ENCODE peak calls at places on chromosome 19, in seven cellular contexts. V is mucosa of descending colon, O is OCI-LY7, X is left ventricle myocardium inferior, I is cardiac fibroblast, Z is endodermal cell, B is SK-N-SH. U is an unnamed sample.

GRCh38 chr19:10074153-10074552 is 12.0 kb upstream of the SHFL start:
- DNase-seq in V (no peak), O (peak), X (no peak), I (peak), Z (no peak), B (no peak), U (peak)

GRCh38 chr19:28546148-28546685 is 666.7 kb downstream of the UQCRFS1 start:
- DNase-seq in V (no peak), O (no peak), X (no peak), I (no peak), Z (no peak), B (no peak), U (no peak)

GRCh38 chr19:56765107-56765506 is 75.4 kb downstream of the PEG3 start:
- DNase-seq in V (no peak), O (no peak), X (peak), I (peak), Z (no peak), B (peak), U (peak)

GRCh38 chr19:33403221-33403972 is 29.9 kb downstream of the CEBPG start:
- DNase-seq in V (peak), O (no peak), X (no peak), I (no peak), Z (no peak), B (peak), U (peak)

GRCh38 chr19:31342926-31343325 is 6.3 kb downstream of the TSHZ3 start:
- DNase-seq in V (no peak), O (no peak), X (no peak), I (no peak), Z (no peak), B (no peak), U (no peak)

GRCh38 chr19:31698352-31698751 is 349.1 kb upstream of the TSHZ3 start:
- DNase-seq in V (no peak), O (no peak), X (no peak), I (no peak), Z (no peak), B (no peak), U (no peak)

GRCh38 chr19:23799321-23799720 is 40.6 kb upstream of the ZNF681 start:
- DNase-seq in V (no peak), O (peak), X (no peak), I (no peak), Z (no peak), B (no peak), U (no peak)

GRCh38 chr19:58385313-58386165 is 1.5 kb upstream of the RPS5 start:
- DNase-seq in V (no peak), O (no peak), X (no peak), I (no peak), Z (peak), B (no peak), U (no peak)

GRCh38 chr19:47538812-47539211 is 23.9 kb upstream of the NAPA start:
- DNase-seq in V (no peak), O (no peak), X (no peak), I (no peak), Z (no peak), B (no peak), U (no peak)

GRCh38 chr19:35585844-35586243 is at the start of gene PMIS2:
- DNase-seq in V (no peak), O (peak), X (no peak), I (peak), Z (peak), B (peak), U (peak)

GRCh38 chr19:9474975-9475374 is 23.4 kb downstream of the ZNF560 start:
- DNase-seq in V (no peak), O (no peak), X (no peak), I (peak), Z (no peak), B (no peak), U (no peak)

GRCh38 chr19:5107432-5108122 is 138.7 kb downstream of the KDM4B start:
- DNase-seq in V (no peak), O (no peak), X (peak), I (no peak), Z (no peak), B (peak), U (no peak)

GRCh38 chr19:12638611-12639182 is 27.8 kb downstream of the MAN2B1 start:
- DNase-seq in V (no peak), O (no peak), X (no peak), I (no peak), Z (no peak), B (no peak), U (no peak)

GRCh38 chr19:32896516-32897214 is 27.1 kb upstream of the SLC7A9 start:
- DNase-seq in V (no peak), O (no peak), X (no peak), I (no peak), Z (no peak), B (no peak), U (no peak)

DNA sequence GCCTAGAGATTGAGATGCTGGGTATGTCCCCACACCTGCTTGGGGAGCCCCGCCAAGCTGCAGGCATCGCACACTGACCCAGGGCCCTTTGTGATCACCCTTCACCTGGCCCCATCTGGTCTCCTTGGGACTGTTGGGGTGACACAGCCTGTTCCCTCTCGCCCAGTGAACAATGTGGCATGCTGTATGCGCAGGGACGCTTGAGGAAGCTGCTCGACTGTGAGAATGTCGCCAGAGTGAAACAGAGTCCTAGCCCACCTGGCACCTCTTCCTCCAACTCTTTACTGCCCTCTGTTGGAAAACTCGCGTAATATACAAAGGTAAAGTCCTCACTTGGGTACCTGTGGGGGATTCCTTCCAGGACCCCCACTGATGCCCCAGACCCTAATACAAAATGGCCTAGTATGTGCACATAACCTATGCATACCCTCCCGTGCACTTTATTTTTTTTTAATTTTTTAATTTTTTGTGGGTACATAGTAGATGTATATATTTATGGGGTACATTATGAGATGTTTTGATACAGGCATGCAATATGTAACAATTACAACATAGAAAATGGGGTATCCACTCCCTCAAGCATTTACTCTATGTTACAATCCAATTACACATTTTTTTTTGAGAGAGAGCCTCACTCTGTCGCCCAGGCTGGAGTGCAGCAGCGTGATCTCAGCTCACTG is 9.0 kb downstream of the BLOC1S3 start:
- DNase-seq in V (no peak), O (peak), X (no peak), I (no peak), Z (peak), B (peak), U (no peak)
- TF ChIP-seq CTCF in V (no peak), O (peak), X (peak), I (peak), Z (peak), B (peak), U (peak)

GRCh38 chr19:15439078-15439799 is 10.5 kb downstream of the WIZ start:
- DNase-seq in V (no peak), O (no peak), X (no peak), I (no peak), Z (no peak), B (no peak), U (no peak)

GRCh38 chr19:15438124-15438496 is 11.6 kb downstream of the WIZ start:
- DNase-seq in V (no peak), O (no peak), X (no peak), I (no peak), Z (no peak), B (no peak), U (no peak)

GRCh38 chr19:15438577-15438976 is 11.2 kb downstream of the WIZ start:
- DNase-seq in V (no peak), O (no peak), X (no peak), I (no peak), Z (no peak), B (no peak), U (no peak)

GRCh38 chr19:15441317-15441716 is 8.4 kb downstream of the WIZ start:
- DNase-seq in V (no peak), O (no peak), X (no peak), I (no peak), Z (no peak), B (no peak), U (no peak)

GRCh38 chr19:15439821-15440641 is 9.7 kb downstream of the WIZ start:
- DNase-seq in V (no peak), O (no peak), X (no peak), I (no peak), Z (no peak), B (no peak), U (no peak)
- TF ChIP-seq CTCF in V (no peak), O (no peak), X (no peak), I (no peak), Z (no peak), B (no peak), U (no peak)

GRCh38 chr19:798415-799075 is 1.3 kb downstream of the PTBP1 start:
- DNase-seq in V (peak), O (peak), X (no peak), I (no peak), Z (peak), B (no peak), U (no peak)

GRCh38 chr19:797528-798414 is 519 bp downstream of the PTBP1 start:
- DNase-seq in V (peak), O (peak), X (peak), I (peak), Z (peak), B (peak), U (peak)

GRCh38 chr19:801030-801860 is 4.0 kb downstream of the PTBP1 start:
- DNase-seq in V (peak), O (no peak), X (peak), I (peak), Z (peak), B (peak), U (peak)

GRCh38 chr19:800360-801029 is 3.2 kb downstream of the PTBP1 start:
- DNase-seq in V (peak), O (no peak), X (no peak), I (peak), Z (peak), B (peak), U (peak)

GRCh38 chr19:799076-799881 is 2.0 kb downstream of the PTBP1 start:
- DNase-seq in V (no peak), O (peak), X (no peak), I (peak), Z (peak), B (peak), U (peak)
- TF ChIP-seq CTCF in V (no peak), O (peak), X (no peak), I (peak), Z (peak), B (peak), U (peak)

GRCh38 chr19:53868892-53869804 is 1.5 kb downstream of the MYADM start:
- DNase-seq in V (peak), O (peak), X (peak), I (peak), Z (peak), B (peak), U (peak)
- TF ChIP-seq CTCF in V (peak), O (no peak), X (peak), I (peak), Z (peak), B (peak), U (peak)

DNA sequence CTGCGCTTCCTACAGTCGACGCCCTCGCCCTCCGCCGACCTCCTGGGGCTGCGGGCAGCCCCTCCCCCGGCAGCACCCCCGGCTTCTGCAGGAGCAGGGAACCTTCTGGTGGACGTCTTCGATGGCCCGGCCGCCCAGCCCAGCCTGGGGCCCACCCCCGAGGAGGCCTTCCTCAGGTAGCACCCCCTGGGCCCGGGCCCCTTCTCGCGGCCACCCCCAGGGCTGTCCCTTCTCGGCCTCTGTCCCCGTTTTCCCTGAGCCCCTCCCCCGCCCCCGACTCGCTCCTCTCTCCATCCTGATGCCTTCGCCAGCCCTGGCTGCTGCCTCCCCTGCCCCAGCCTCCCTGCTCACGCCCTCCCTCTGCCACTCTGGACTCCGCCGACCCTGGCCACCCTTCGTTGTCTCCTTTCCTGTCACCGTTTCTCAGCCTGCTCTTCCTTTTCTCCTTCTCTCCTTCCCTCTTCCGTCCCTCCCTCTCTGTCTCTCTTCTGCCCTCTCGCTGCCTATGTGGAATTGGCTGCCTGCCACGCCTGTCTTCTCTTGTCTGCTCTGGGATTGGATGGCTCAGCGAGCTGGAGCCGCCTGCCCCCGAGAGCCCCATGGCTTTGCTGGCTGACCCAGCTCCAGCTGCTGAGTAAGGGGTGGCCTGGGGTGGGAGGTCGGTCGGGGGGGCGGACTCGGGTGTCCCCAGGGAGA is 11.0 kb downstream of the FUZ start:
- DNase-seq in V (peak), O (no peak), X (peak), I (peak), Z (peak), B (peak), U (peak)
- TF ChIP-seq CTCF in V (no peak), O (no peak), X (peak), I (peak), Z (peak), B (peak), U (peak)

GRCh38 chr19:51772977-51773376 is 12.0 kb downstream of the FPR2 start:
- DNase-seq in V (no peak), O (no peak), X (no peak), I (peak), Z (no peak), B (no peak), U (no peak)
- TF ChIP-seq CTCF in V (no peak), O (no peak), X (no peak), I (no peak), Z (peak), B (no peak), U (no peak)

DNA sequence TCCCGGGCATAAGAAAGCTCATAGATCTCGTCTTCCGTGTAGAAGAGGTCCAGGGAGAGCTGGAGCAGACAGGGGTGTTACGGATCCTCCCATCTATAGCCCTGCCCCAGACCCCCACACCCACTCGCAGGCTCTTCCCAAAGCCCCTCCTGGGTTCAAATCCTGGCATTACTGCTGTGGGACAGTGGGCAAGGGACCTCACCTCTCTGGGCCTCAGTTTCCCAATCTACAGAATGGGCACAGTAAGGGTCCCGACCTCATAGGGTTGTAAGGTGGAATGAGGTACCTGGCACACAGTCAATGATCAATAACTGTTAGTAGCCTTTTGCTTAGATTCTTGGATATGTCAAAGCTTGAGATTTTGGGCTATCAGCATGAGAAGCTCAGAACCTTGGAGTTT is 10.5 kb downstream of the FAM98C start:
- DNase-seq in V (no peak), O (no peak), X (no peak), I (no peak), Z (no peak), B (no peak), U (no peak)
- TF ChIP-seq CTCF in V (no peak), O (no peak), X (no peak), I (no peak), Z (no peak), B (no peak), U (no peak)

DNA sequence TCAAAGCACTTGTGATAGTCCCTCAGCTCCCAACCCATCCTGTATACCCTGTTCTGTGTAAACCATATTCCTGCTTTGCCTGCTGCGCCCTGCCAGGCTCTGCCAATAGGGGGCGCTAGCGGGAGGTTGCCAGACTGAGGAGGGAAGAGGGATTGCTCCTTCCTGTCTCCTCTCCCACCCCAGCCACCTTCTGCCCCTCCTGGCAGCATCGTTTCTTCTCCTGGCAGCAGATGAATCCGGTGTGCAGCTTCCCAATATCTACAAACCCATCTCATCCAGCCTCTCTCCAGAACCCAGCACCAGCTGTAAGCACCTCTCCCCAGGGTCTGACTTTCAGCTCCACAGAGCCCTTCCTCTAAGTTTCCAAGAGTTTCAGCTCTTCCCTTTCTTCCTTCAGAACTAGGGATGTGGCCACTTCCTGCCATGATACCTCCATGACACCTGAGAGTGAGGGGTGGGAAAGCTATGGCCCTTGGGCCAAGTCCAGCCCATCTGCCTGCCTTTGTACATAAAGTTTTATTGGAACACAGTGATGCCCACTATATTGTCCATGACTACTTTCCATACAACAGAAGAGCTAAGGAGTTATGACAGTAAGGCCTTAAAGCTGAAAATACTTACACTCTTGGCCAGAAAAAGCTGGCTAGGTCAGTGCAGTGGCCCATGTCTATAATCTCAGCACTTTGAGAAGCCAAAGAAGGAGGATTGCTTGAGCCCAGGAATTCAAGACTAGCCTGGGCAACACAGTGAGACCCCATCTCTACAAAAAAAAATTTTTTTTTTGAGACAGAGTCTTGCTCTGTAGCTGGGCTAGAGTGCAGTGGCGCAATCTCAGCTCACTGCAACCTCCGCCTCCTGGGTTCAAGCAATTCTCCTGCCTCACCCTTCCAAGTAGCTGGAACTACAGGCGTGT is 34.5 kb upstream of the ATP1A3 start:
- DNase-seq in V (no peak), O (peak), X (no peak), I (no peak), Z (peak), B (peak), U (peak)
- TF ChIP-seq CTCF in V (no peak), O (peak), X (peak), I (peak), Z (peak), B (peak), U (peak)

GRCh38 chr19:18522124-18522861 is 423 bp upstream of the ELL start:
- DNase-seq in V (peak), O (peak), X (peak), I (peak), Z (peak), B (peak), U (peak)
- TF ChIP-seq CTCF in V (peak), O (no peak), X (no peak), I (peak), Z (no peak), B (no peak), U (no peak)

U was measured in BE2C.